ENCODE peak calls at places on chromosomes 4 and X, in ten cellular contexts. G, U, E, V, J, Z, K, Q, S and W are unnamed samples. For H3K4me1, the result is how much of the 10 kb centered on the place peaks cover.

GRCh38 chr4:113145519-113146291 is 96.3 kb downstream of the ANK2 start:
- DNase-seq in V (no peak), E (no peak), S (peak), Q (no peak), Z (no peak), U (no peak), G (no peak), J (no peak), K (no peak), W (no peak)

GRCh38 chr4:22515145-22515887 is 550 bp downstream of the ADGRA3 start:
- DNase-seq in E (peak), V (peak), J (peak), Q (no peak), Z (peak), U (peak), K (peak), S (peak), G (peak), W (peak)

GRCh38 chr4:25817059-25817681 is 45.6 kb downstream of the SEL1L3 start:
- DNase-seq in K (no peak), J (peak), U (peak), V (no peak), E (peak), Q (peak), S (no peak), G (no peak), Z (no peak), W (no peak)

GRCh38 chr4:182144621-182145359 is 98.4 kb upstream of the TENM3 start:
- DNase-seq in U (no peak), Q (no peak), Z (no peak), J (no peak), V (no peak), K (no peak), S (peak), G (no peak), E (peak), W (no peak)

GRCh38 chr4:184097240-184097619 is 120.4 kb downstream of the ENPP6 start:
- DNase-seq in E (no peak), U (no peak), G (peak), S (peak), K (peak), V (peak), J (no peak), Z (no peak), Q (no peak), W (no peak)

GRCh38 chrX:7709845-7710244 is 133.1 kb upstream of the VCX start:
- DNase-seq in S (no peak), J (no peak), V (no peak), G (no peak), K (no peak), U (no peak), E (no peak), Q (no peak), Z (no peak), W (no peak)

GRCh38 chr4:57691370-57691769 is 581.2 kb upstream of the IGFBP7 start:
- DNase-seq in U (no peak), K (no peak), E (no peak), J (no peak), V (no peak), G (no peak), Z (no peak), S (no peak), Q (no peak), W (no peak)

GRCh38 chrX:39642071-39642470 is 455.7 kb downstream of the BCOR start:
- DNase-seq in K (no peak), U (no peak), Z (no peak), S (no peak), J (no peak), V (no peak), G (no peak), E (no peak), Q (no peak), W (no peak)

GRCh38 chr4:123706961-123707360 is 310.4 kb downstream of the SPRY1 start:
- DNase-seq in V (no peak), G (no peak), Z (no peak), U (peak), K (no peak), E (no peak), J (no peak), S (peak), Q (no peak), W (no peak)

GRCh38 chr4:41963105-41963504 is 18.5 kb upstream of the DCAF4L1 start:
- DNase-seq in Z (no peak), E (peak), S (no peak), G (no peak), Q (no peak), K (no peak), J (no peak), V (no peak), U (peak), W (no peak)

GRCh38 chrX:39897741-39898097 is 200.0 kb downstream of the BCOR start:
- DNase-seq in J (no peak), S (no peak), Q (no peak), V (no peak), G (no peak), U (no peak), E (no peak), Z (no peak), K (no peak), W (no peak)

GRCh38 chrX:97039363-97040029 is 155.8 kb downstream of the RPA4 start:
- DNase-seq in K (no peak), S (no peak), Q (peak), V (peak), G (no peak), Z (no peak), J (no peak), E (peak), U (peak), W (no peak)

GRCh38 chrX:21590012-21590776 is 67.9 kb downstream of the KLHL34 start:
- DNase-seq in E (no peak), V (no peak), K (no peak), Z (no peak), U (no peak), Q (no peak), G (no peak), J (no peak), S (no peak), W (no peak)

GRCh38 chr4:73345399-73345975 is 58.6 kb upstream of the ALB start:
- DNase-seq in E (no peak), G (no peak), J (peak), S (no peak), K (no peak), Z (no peak), U (no peak), Q (no peak), V (no peak), W (no peak)

GRCh38 chr4:162499478-162499877 is 335.7 kb upstream of the FSTL5 start:
- DNase-seq in E (no peak), J (no peak), Z (no peak), K (no peak), U (no peak), S (no peak), G (no peak), Q (no peak), V (no peak), W (no peak)

GRCh38 chr4:89254847-89255246 is 52.8 kb downstream of the GPRIN3 start:
- DNase-seq in Q (no peak), S (peak), J (peak), Z (no peak), V (peak), K (no peak), U (peak), G (no peak), E (peak), W (peak)

GRCh38 chr4:69909195-69909594 is 21.7 kb upstream of the CSN1S1 start:
- DNase-seq in Q (no peak), S (no peak), K (no peak), G (no peak), E (no peak), J (no peak), Z (no peak), V (no peak), U (no peak), W (no peak)

GRCh38 chrX:154379569-154379951 is 465 bp downstream of the EMD start:
- DNase-seq in Q (no peak), G (no peak), U (no peak), K (no peak), V (no peak), S (no peak), J (no peak), E (no peak), Z (no peak), W (no peak)

GRCh38 chrX:120564925-120565324 is 4.2 kb upstream of the CUL4B start:
- DNase-seq in S (no peak), G (no peak), J (no peak), Z (no peak), V (no peak), U (no peak), K (no peak), Q (no peak), E (no peak), W (no peak)

GRCh38 chrX:120568047-120568446 is 7.3 kb upstream of the CUL4B start:
- DNase-seq in V (no peak), J (no peak), U (no peak), S (no peak), Z (no peak), E (no peak), K (no peak), G (no peak), Q (no peak), W (no peak)

GRCh38 chrX:120568609-120569008 is 7.8 kb upstream of the CUL4B start:
- DNase-seq in S (no peak), U (no peak), E (no peak), J (no peak), G (no peak), V (no peak), K (no peak), Q (no peak), Z (no peak), W (no peak)

GRCh38 chrX:120570201-120570600 is 9.4 kb upstream of the CUL4B start:
- DNase-seq in J (no peak), U (no peak), Q (no peak), Z (no peak), G (no peak), S (no peak), K (no peak), V (no peak), E (no peak), W (no peak)

DNA sequence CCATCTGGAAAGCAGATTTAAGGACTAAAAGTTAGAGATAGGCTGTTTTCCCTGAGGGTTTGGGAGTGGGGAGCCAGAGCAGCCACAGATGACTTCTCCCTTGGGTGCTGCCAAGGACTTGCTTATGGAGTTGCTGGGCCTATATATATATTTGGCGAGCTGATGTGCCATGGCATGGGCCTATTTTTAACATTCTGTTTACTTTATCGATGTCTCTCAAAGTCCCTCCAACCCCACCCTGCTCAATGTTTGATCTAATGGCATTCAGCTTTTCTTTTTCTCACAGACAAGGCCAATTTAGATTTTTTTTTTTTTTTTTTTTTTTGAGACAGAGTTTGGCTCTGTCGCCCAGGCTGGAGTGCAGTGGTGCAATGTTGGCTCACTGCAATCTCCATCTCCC is 6.1 kb upstream of the CUL4B start:
- DNase-seq in S (no peak), G (no peak), K (no peak), E (no peak), U (no peak), J (no peak), Q (no peak), V (no peak), Z (no peak), W (no peak)
- TF ChIP-seq CTCF in S (no peak), G (no peak), K (no peak), E (no peak), U (no peak), J (no peak), Q (no peak), V (no peak), Z (no peak), W (no peak)

DNA sequence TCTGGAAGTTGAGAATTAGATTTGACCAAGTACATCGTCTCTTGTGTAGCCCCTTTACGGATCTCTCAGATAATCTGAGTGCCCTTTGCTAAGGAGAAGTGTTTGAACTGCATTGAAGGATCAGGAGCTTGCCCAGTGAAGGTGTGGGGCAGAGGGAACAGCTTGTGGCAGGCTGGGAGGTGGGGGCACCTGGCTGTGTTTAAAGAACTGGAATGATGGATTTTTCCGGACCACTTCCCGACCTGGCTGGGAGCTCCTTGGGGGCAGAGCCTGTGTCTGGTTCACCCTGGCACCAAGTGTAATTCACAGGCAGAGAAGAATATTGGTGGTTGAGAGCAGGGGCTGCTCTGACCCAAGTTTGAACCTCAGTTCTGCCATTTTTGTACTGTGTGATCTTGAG is 18.4 kb downstream of the TBC1D14 start:
- DNase-seq in E (no peak), G (no peak), S (no peak), Q (no peak), J (no peak), Z (no peak), V (no peak), U (no peak), K (no peak), W (no peak)
- H3K4me1 ChIP-seq in E (under half), G (under half), S (under half), Q (under half), J (under half), Z (under half), V (half or more), U (under half), K (under half), W (under half)

GRCh38 chrX:74238771-74239170 is 65.2 kb upstream of the ZCCHC13 start:
- DNase-seq in Z (no peak), J (no peak), G (no peak), E (no peak), K (no peak), U (no peak), S (no peak), Q (no peak), V (no peak), W (no peak)

GRCh38 chrX:74230094-74230493 is 73.9 kb upstream of the ZCCHC13 start:
- DNase-seq in G (no peak), E (no peak), S (no peak), V (no peak), K (no peak), U (no peak), Q (no peak), J (no peak), Z (no peak), W (no peak)

GRCh38 chrX:74234829-74235228 is 69.2 kb upstream of the ZCCHC13 start:
- DNase-seq in U (no peak), K (no peak), E (no peak), J (peak), V (no peak), G (no peak), S (no peak), Z (no peak), Q (no peak), W (no peak)

GRCh38 chrX:74231625-74232024 is 72.4 kb upstream of the ZCCHC13 start:
- DNase-seq in U (peak), K (no peak), Q (peak), S (no peak), J (peak), E (no peak), G (no peak), Z (no peak), V (no peak), W (no peak)

DNA sequence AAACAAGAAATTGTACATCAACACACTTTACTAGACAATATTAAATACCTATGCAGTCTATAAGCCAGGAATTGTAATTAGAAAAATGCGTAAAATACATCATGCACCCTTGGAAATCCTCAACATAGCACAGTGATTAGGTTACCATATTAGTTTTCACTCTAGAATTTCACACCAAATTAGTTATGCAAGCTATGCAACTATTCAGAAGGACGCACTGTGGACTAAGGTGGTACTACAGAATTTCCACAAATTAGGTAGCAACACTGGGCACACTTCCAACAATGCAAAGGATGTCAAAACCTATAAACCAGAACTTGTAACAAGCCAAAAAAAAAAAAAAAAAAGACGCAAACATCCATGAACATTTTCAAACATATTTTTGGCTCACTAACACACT is 71.1 kb upstream of the ZCCHC13 start:
- DNase-seq in U (peak), S (no peak), Z (no peak), Q (no peak), V (no peak), E (peak), K (no peak), J (peak), G (no peak), W (no peak)
- TF ChIP-seq CTCF in U (no peak), S (peak), Z (no peak), Q (peak), V (no peak), E (no peak), K (no peak), J (no peak), G (no peak), W (no peak)

DNA sequence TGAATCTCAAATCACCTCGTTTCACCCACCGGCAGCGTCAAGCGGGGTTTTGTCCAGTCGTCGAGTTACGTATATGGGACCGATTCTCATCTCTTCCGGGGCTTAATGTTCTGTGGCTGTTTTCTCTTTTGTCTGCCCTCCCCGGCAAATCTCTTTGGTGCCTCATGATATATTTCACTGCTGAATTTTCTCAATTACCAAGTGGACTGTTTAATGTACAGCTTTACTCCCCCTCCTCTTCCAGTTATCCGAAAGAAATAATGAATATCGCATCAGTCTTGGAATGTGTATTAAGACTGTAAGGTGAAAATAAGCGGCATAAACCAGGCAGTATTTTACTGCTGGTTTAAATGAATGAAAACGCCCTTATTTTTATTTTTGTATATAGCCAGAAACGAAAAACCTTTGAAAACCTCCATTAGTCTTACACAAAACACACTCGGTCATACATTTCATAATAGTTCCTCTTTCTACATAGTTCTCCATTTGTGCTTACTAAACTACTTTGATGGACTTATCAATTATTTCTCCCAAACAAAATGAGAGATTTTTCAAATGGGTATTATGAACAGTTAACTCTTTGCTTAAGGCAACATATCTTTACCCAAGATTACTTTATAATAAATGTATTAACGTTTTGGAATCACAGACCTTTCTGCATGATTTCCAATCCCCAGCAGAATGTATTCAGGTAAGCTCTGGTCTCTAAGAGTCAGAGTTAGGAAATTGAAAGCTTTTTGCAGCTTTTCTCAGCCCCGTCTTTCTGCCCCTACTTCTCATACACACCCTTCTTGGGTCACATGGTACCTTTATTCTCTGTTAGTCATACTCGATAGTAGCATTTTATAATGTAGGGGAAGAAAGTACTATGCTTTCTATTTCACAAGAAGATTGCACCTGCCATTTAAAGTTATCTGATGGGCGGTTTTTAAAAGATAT is 969 bp downstream of the RP2 start:
- DNase-seq in J (no peak), V (no peak), Q (no peak), S (no peak), K (no peak), G (no peak), U (peak), E (peak), Z (no peak), W (no peak)
- H3K4me1 ChIP-seq in J (under half), V (under half), Q (under half), S (under half), K (under half), G (under half), U (under half), E (under half), Z (under half), W (under half)

GRCh38 chrX:120308558-120308957 is 2.7 kb downstream of the TMEM255A start:
- DNase-seq in K (no peak), G (no peak), Z (no peak), J (no peak), E (no peak), U (no peak), V (no peak), Q (no peak), S (peak), W (no peak)
- TF ChIP-seq CTCF in K (no peak), G (no peak), Z (no peak), J (no peak), E (no peak), U (no peak), V (no peak), Q (no peak), S (peak), W (no peak)

DNA sequence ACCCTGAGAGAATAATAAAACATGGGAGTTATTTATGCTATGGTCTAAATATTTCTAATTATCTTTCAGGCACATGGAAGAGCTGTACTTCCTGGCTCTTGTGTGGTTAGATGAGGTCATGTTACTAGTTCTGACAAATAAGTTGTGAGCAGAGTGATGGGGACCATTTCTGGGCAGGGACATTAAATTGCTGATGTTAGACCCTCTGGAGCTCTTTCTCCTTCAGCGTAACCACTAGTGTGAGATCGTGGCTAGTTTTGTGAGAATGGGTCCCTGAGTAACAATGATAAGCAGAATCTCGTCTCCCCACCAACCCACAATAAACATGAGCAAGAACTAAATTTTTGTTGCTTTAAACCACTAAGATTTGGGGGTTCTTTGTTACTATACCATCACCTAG is 107.9 kb downstream of the MAML3 start:
- DNase-seq in S (no peak), Q (no peak), E (no peak), U (no peak), G (no peak), Z (no peak), V (no peak), K (no peak), J (no peak), W (no peak)
- H3K4me1 ChIP-seq in S (under half), Q (under half), E (under half), U (under half), G (under half), Z (under half), V (half or more), K (under half), J (half or more), W (under half)

GRCh38 chr4:685681-686218 is 3.2 kb downstream of the SLC49A3 start:
- DNase-seq in J (no peak), Q (no peak), V (no peak), K (no peak), G (no peak), S (no peak), E (no peak), U (no peak), Z (no peak), W (no peak)

GRCh38 chr4:683982-684571 is 4.9 kb downstream of the SLC49A3 start:
- DNase-seq in J (peak), Z (no peak), K (peak), S (peak), G (peak), V (peak), U (peak), Q (no peak), E (peak), W (no peak)

GRCh38 chr4:686371-687040 is 2.4 kb downstream of the SLC49A3 start:
- DNase-seq in V (no peak), Z (no peak), J (no peak), Q (no peak), K (peak), S (no peak), E (no peak), U (no peak), G (no peak), W (no peak)

GRCh38 chr4:683247-683897 is 5.6 kb downstream of the SLC49A3 start:
- DNase-seq in V (no peak), S (no peak), K (peak), G (no peak), J (no peak), U (no peak), Z (no peak), E (no peak), Q (no peak), W (no peak)

GRCh38 chr4:684611-685010 is 4.3 kb downstream of the SLC49A3 start:
- DNase-seq in J (no peak), G (no peak), Z (no peak), Q (no peak), K (no peak), U (no peak), E (no peak), V (no peak), S (no peak), W (no peak)
- TF ChIP-seq CTCF in J (no peak), G (no peak), Z (no peak), Q (no peak), K (no peak), U (no peak), E (no peak), V (no peak), S (no peak), W (no peak)